ENCODE peak calls at places on chromosomes 3 and 15, in eight cellular contexts. B, T, N, P, R, Y, H and C are unnamed samples. For H3K4me1, the result is how much of the 10 kb centered on the place peaks cover.

GRCh38 chr3:64667138-64667537 is 20.7 kb downstream of the ADAMTS9 start:
- DNase-seq in Y (no peak), P (no peak), H (no peak), T (no peak), N (no peak), B (no peak), R (peak), C (no peak)

GRCh38 chr3:30626443-30627181 is 20.2 kb downstream of the TGFBR2 start:
- DNase-seq in Y (no peak), R (peak), P (no peak), B (no peak), N (no peak), T (no peak), H (peak), C (no peak)

GRCh38 chr3:45188714-45189659 is 37.1 kb downstream of the TMEM158 start:
- DNase-seq in B (no peak), Y (no peak), T (no peak), P (no peak), R (no peak), N (no peak), H (no peak), C (no peak)

GRCh38 chr3:162142511-162142910 is 645.9 kb downstream of the OTOL1 start:
- DNase-seq in Y (no peak), T (no peak), R (peak), P (no peak), N (no peak), B (no peak), H (no peak), C (no peak)

GRCh38 chr3:129226374-129226773 is 23.0 kb upstream of the COPG1 start:
- DNase-seq in H (peak), T (no peak), N (peak), Y (peak), P (peak), B (peak), R (peak), C (peak)

GRCh38 chr15:70314018-70314354 is 216.3 kb upstream of the TLE3 start:
- DNase-seq in T (no peak), B (no peak), H (no peak), R (no peak), P (no peak), N (no peak), Y (no peak), C (no peak)

GRCh38 chr3:129595544-129596193 is 10.8 kb downstream of the PLXND1 start:
- DNase-seq in N (no peak), R (no peak), B (peak), H (no peak), P (no peak), Y (no peak), T (no peak), C (no peak)

GRCh38 chr15:55279100-55279745 is 10.4 kb downstream of the RAB27A start:
- DNase-seq in P (no peak), R (no peak), T (no peak), B (no peak), Y (no peak), N (no peak), H (no peak), C (no peak)

GRCh38 chr15:83854314-83854713 is 200.4 kb downstream of the ADAMTSL3 start:
- DNase-seq in H (peak), P (no peak), B (no peak), R (peak), N (no peak), T (no peak), Y (no peak), C (no peak)

GRCh38 chr15:69489101-69489571 is 36.5 kb downstream of the RPLP1 start:
- DNase-seq in B (no peak), P (no peak), T (no peak), Y (no peak), N (no peak), R (no peak), H (no peak), C (no peak)

GRCh38 chr3:88150371-88150770 is 612 bp downstream of the C3orf38 start:
- DNase-seq in Y (no peak), N (no peak), P (no peak), R (peak), T (no peak), B (no peak), H (no peak), C (no peak)

GRCh38 chr3:105856605-105857004 is 12.2 kb downstream of the CBLB start:
- DNase-seq in N (no peak), Y (no peak), B (no peak), T (no peak), P (no peak), R (no peak), H (no peak), C (no peak)

GRCh38 chr3:20137642-20138041 is 48.4 kb downstream of the SGO1 start:
- DNase-seq in B (no peak), R (no peak), T (no peak), Y (no peak), N (no peak), H (no peak), P (no peak), C (no peak)

GRCh38 chr3:32334675-32335074 is 57.0 kb upstream of the CMTM7 start:
- DNase-seq in R (no peak), B (no peak), P (no peak), Y (no peak), T (no peak), H (no peak), N (no peak), C (no peak)

GRCh38 chr3:196648856-196649255 is 9.4 kb downstream of the NRROS start:
- DNase-seq in Y (no peak), P (no peak), B (no peak), H (no peak), R (no peak), N (no peak), T (no peak), C (no peak)

GRCh38 chr15:34837246-34838016 is 42.1 kb upstream of the ACTC1 start:
- DNase-seq in Y (no peak), H (no peak), R (peak), T (no peak), N (peak), P (no peak), B (no peak), C (no peak)

GRCh38 chr3:24640330-24640877 is 145.8 kb upstream of the THRB start:
- DNase-seq in B (no peak), Y (no peak), T (no peak), P (no peak), H (no peak), N (no peak), R (peak), C (no peak)

GRCh38 chr3:97884724-97885123 is 62.9 kb downstream of the CRYBG3 start:
- DNase-seq in P (no peak), N (no peak), R (no peak), T (no peak), B (no peak), Y (no peak), H (no peak), C (no peak)

GRCh38 chr3:97885931-97886824 is 64.4 kb downstream of the CRYBG3 start:
- DNase-seq in T (no peak), B (no peak), P (no peak), Y (no peak), N (no peak), R (no peak), H (no peak), C (no peak)

GRCh38 chr3:97895216-97895615 is 73.4 kb downstream of the CRYBG3 start:
- DNase-seq in N (no peak), H (no peak), T (peak), P (no peak), R (no peak), B (no peak), Y (no peak), C (no peak)

GRCh38 chr3:97892852-97893251 is 71.0 kb downstream of the CRYBG3 start:
- DNase-seq in H (no peak), R (no peak), N (no peak), P (no peak), B (no peak), T (no peak), Y (no peak), C (no peak)

GRCh38 chr3:97889814-97890213 is 68.0 kb downstream of the CRYBG3 start:
- DNase-seq in N (no peak), Y (no peak), B (no peak), T (no peak), H (no peak), P (no peak), R (no peak), C (no peak)
- H3K4me1 ChIP-seq in N (under half), Y (under half), B (under half), T (under half), H (under half), P (under half), R (under half), C (under half)

GRCh38 chr3:4666078-4666477 is 172.9 kb downstream of the ITPR1 start:
- DNase-seq in B (no peak), T (no peak), R (no peak), Y (no peak), H (no peak), N (no peak), P (no peak), C (no peak)

GRCh38 chr3:4670352-4670751 is 177.2 kb downstream of the ITPR1 start:
- DNase-seq in B (no peak), H (no peak), T (no peak), Y (no peak), N (no peak), P (no peak), R (no peak), C (no peak)

GRCh38 chr3:4660936-4661335 is 167.8 kb downstream of the ITPR1 start:
- DNase-seq in N (no peak), T (no peak), B (no peak), R (no peak), H (no peak), P (no peak), Y (no peak), C (no peak)

GRCh38 chr3:4664412-4664811 is 171.3 kb downstream of the ITPR1 start:
- DNase-seq in N (no peak), H (no peak), P (no peak), T (no peak), R (no peak), Y (no peak), B (no peak), C (no peak)

DNA sequence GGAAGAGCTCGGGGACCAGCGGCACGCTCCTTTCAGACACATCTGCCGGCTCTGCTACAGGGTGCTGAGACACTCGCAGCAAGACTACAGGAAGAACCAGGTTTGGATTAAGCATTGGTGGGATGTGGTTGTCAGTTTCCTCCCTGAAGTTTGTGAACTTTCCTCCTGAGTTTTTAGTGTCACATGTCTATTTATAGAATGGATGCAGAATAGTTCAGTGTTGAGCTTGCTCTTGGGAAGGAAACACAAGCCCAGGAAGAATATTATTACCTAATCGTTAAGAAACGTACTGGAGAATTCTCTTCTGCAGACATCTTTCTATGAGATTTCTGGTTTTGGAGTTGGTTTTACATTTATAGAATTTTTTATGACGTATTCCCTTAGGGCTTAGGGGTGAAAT is 172.0 kb downstream of the ITPR1 start:
- DNase-seq in N (no peak), B (no peak), T (no peak), Y (no peak), P (no peak), R (no peak), H (no peak), C (no peak)
- H3K27ac ChIP-seq in N (no peak), B (no peak), T (no peak), Y (no peak), P (no peak), R (no peak), H (no peak), C (no peak)

GRCh38 chr15:96322401-96323249 is 7.9 kb upstream of the NR2F2 start:
- DNase-seq in Y (peak), R (no peak), B (peak), H (no peak), P (no peak), T (no peak), N (no peak), C (no peak)
- H3K4me1 ChIP-seq in Y (under half), R (under half), B (under half), H (under half), P (under half), T (under half), N (under half), C (half or more)

DNA sequence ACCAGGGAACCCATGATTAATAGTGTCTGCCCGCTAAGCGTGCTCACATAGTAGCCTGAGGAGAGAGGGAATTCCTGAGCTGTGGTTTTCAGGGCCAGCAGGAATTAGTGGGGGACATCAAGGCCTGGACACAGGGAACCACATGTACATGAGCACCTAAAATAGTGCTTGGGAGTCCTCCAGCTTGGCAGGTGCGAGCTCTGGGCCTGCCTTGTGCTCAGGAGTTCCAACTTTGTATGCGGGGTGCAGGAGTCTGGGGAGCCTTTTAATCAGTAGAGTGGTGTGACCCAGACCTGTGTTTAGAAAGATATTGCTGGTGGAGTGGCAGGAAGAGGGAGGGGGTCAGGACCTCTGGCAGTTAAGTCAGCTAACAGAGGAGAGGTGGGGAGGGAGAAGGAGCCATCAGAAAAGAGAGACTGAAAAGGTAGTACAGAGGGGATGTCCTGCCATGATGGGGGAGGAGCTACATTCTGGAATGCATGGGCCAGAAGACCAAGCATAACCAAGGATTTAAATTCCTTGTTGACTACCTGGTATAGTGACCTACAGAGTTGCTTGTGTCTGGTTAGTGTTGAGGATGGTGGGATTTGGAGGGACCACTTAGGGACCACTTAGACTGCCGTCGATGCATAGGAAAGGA is 1.9 kb downstream of the DAG1 start:
- DNase-seq in P (no peak), B (no peak), H (peak), R (peak), Y (peak), N (no peak), T (no peak), C (no peak)
- H3K27ac ChIP-seq in P (peak), B (no peak), H (no peak), R (peak), Y (peak), N (no peak), T (no peak), C (peak)

DNA sequence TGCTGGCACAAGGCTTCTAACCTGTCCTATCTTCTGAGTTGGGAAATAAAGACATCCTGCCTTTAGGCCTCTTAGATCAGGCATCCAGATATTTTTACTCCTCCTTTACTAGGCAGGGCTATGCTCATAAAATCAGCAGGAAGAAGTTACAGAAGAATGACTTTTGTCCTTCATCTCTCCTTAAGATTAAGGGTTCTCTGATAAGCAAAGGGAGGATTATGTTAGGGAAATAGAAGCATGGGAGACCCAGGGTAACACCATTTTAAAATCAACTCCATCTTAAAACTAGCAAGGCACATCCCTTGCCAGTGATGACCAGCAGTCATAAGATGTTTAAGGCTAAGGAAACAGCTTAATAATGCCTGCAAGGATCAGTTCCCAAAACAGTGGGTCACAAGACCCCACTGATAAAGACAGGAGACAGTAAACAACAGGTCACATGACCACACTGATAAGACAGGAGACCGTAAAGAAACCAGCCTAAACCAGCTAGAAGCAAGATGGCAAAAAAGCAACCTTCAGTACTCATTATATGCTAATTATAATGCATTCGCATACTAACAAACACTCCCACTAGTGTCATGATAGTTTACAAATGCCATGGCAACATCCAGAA is 14.5 kb upstream of the EHHADH start:
- DNase-seq in B (no peak), N (no peak), R (no peak), H (no peak), P (no peak), Y (no peak), T (no peak), C (no peak)
- H3K4me1 ChIP-seq in B (under half), N (under half), R (under half), H (under half), P (under half), Y (under half), T (under half), C (under half)

GRCh38 chr15:99447497-99448371 is 118.0 kb upstream of the MEF2A start:
- DNase-seq in P (no peak), H (no peak), N (peak), Y (no peak), B (peak), T (no peak), R (no peak), C (peak)
- H3K27ac ChIP-seq in P (no peak), H (no peak), N (no peak), Y (peak), B (no peak), T (no peak), R (no peak), C (no peak)

GRCh38 chr3:127220497-127220896 is 27.6 kb downstream of the PRR23E start:
- DNase-seq in H (no peak), Y (no peak), T (peak), R (peak), N (no peak), P (no peak), B (no peak), C (no peak)
- H3K4me1 ChIP-seq in H (under half), Y (under half), T (under half), R (under half), N (under half), P (under half), B (under half), C (under half)

GRCh38 chr3:182855076-182855475 is 61.8 kb downstream of the ATP11B start:
- DNase-seq in B (no peak), Y (no peak), H (no peak), R (no peak), N (no peak), T (no peak), P (no peak), C (no peak)
- H3K27ac ChIP-seq in B (no peak), Y (no peak), H (no peak), R (no peak), N (no peak), T (no peak), P (no peak), C (no peak)

DNA sequence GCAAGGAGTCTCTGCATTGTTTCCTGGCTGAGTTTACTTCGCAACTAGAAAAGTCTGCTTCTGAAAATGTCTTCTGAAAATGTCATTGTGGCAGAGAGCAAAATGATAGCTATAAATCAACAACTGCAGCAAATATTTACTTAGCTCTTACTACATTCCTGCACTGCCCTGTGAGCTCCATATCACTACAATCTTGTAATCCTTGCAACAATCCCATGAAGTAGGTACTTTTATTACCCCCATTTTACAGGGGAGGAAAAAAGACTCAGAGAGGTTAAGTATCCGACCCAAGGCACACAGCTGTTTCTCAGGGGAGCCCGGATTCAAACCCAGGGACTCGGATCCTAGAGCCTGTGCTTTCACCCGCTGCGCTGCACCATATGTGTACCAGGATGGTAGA is 34.2 kb upstream of the SPTBN5 start:
- DNase-seq in R (no peak), N (no peak), P (no peak), Y (no peak), H (peak), T (peak), B (no peak), C (no peak)
- H3K4me1 ChIP-seq in R (under half), N (under half), P (half or more), Y (under half), H (under half), T (half or more), B (under half), C (under half)